ENCODE peak calls at places on chromosomes 3 and 15, in four cellular contexts. K is activated CD8-positive, alpha-beta memory T cell treated with anti-CD3 and anti-CD28 coated beads for 48 hours; T is EL; I is Daoy. L is an unnamed sample.

GRCh38 chr15:80416702-80417101 is 12.5 kb downstream of the ARNT2 start:
- DNase-seq in I (no peak), T (no peak), K (no peak), L (no peak)

GRCh38 chr15:100559330-100559729 is 30.6 kb upstream of the CERS3 start:
- DNase-seq in K (no peak), I (no peak), T (peak), L (peak)

GRCh38 chr15:74780983-74781672 is 752 bp upstream of the CSK start:
- DNase-seq in I (no peak), K (no peak), T (peak), L (peak)

GRCh38 chr3:187839422-187839821 is 94.2 kb upstream of the BCL6 start:
- DNase-seq in I (no peak), K (no peak), T (no peak), L (no peak)

GRCh38 chr3:62175161-62175560 is 198.2 kb downstream of the FEZF2 start:
- DNase-seq in T (no peak), I (no peak), K (no peak), L (no peak)

GRCh38 chr3:194364652-194365434 is 4.7 kb downstream of the LRRC15 start:
- DNase-seq in I (peak), K (no peak), T (peak), L (peak)

GRCh38 chr15:73983773-73984172 is 8.3 kb downstream of the STOML1 start:
- DNase-seq in I (no peak), T (no peak), K (no peak), L (no peak)

GRCh38 chr3:64806668-64807067 is 118.9 kb upstream of the ADAMTS9 start:
- DNase-seq in K (no peak), I (no peak), T (no peak), L (no peak)

GRCh38 chr3:42682301-42683070 is 2.9 kb upstream of the KLHL40 start:
- DNase-seq in I (no peak), T (no peak), K (no peak), L (no peak)

GRCh38 chr3:102083469-102083868 is 234.2 kb downstream of the NFKBIZ start:
- DNase-seq in T (no peak), K (no peak), I (no peak), L (no peak)